ENCODE peak calls at places on chromosomes 3 and 15, in eight cellular contexts. H is M059J, A is SW480, N is mesothelial cell of epicardium, P is Calu3, O is heart right ventricle, T is uterus, C is lower lobe of right lung. F is an unnamed sample.

GRCh38 chr3:24020036-24020691 is 75.1 kb downstream of the NR1D2 start:
- DNase-seq in N (no peak), P (no peak), O (no peak), T (no peak), A (no peak), C (no peak), H (no peak), F (peak)

GRCh38 chr3:14451844-14452533 is 49.6 kb downstream of the SLC6A6 start:
- DNase-seq in N (no peak), T (peak), P (no peak), O (peak), C (no peak), A (no peak), H (peak), F (peak)

GRCh38 chr3:40843851-40844548 is 319.2 kb downstream of the ZNF621 start:
- DNase-seq in P (peak), H (peak), O (no peak), N (peak), C (no peak), T (no peak), A (no peak), F (no peak)

GRCh38 chr3:127263586-127264231 is 24.1 kb downstream of the PRR20G start:
- DNase-seq in A (no peak), P (no peak), T (no peak), O (no peak), C (no peak), H (peak), N (no peak), F (no peak)

GRCh38 chr3:8773941-8774542 is 4.6 kb upstream of the OXTR start:
- DNase-seq in O (no peak), P (no peak), T (no peak), H (no peak), C (no peak), A (no peak), N (no peak), F (no peak)

GRCh38 chr3:187623285-187623814 is 46.8 kb downstream of the SST start:
- DNase-seq in H (no peak), T (no peak), P (no peak), O (no peak), C (no peak), A (no peak), N (no peak), F (no peak)

GRCh38 chr15:70039917-70040316 is 57.8 kb downstream of the TLE3 start:
- DNase-seq in C (no peak), P (no peak), H (no peak), A (no peak), O (no peak), N (no peak), T (no peak), F (no peak)

GRCh38 chr3:138608322-138609214 is at the start of gene FAIM:
- DNase-seq in N (peak), P (peak), C (peak), T (peak), H (peak), O (peak), A (peak), F (peak)

GRCh38 chr15:25247418-25248030 is 191.3 kb downstream of the UBE3A start:
- DNase-seq in T (no peak), O (no peak), P (no peak), A (no peak), N (no peak), H (no peak), C (peak), F (no peak)

GRCh38 chr3:122918576-122919290 is 108.8 kb downstream of the SEMA5B start:
- DNase-seq in A (no peak), T (no peak), P (no peak), O (no peak), C (no peak), N (no peak), H (peak), F (no peak)

GRCh38 chr15:68817304-68818087 is 3.2 kb downstream of the ANP32A start:
- DNase-seq in T (peak), O (peak), C (peak), H (peak), N (peak), A (peak), P (peak), F (peak)

GRCh38 chr3:134879991-134880390 is 84.9 kb downstream of the EPHB1 start:
- DNase-seq in O (no peak), C (no peak), H (no peak), P (no peak), N (no peak), A (no peak), T (no peak), F (no peak)

GRCh38 chr3:94162700-94163099 is 99.8 kb downstream of the NSUN3 start:
- DNase-seq in H (peak), N (no peak), T (no peak), C (no peak), O (no peak), A (peak), P (peak), F (no peak)

GRCh38 chr3:29565236-29565635 is 284.4 kb downstream of the RBMS3 start:
- DNase-seq in T (no peak), H (no peak), O (no peak), P (no peak), C (no peak), N (no peak), A (no peak), F (no peak)

GRCh38 chr3:56799251-56799882 is 2.4 kb downstream of the ARHGEF3 start:
- DNase-seq in N (no peak), A (peak), H (peak), O (no peak), T (no peak), P (no peak), C (no peak), F (no peak)

GRCh38 chr3:16633948-16634347 is 28.7 kb upstream of the DAZL start:
- DNase-seq in O (no peak), C (no peak), H (no peak), P (no peak), A (no peak), T (no peak), N (no peak), F (no peak)

GRCh38 chr3:70176224-70176623 is 136.2 kb downstream of the MDFIC2 start:
- DNase-seq in C (no peak), T (no peak), H (no peak), P (no peak), N (no peak), O (no peak), A (no peak), F (no peak)

GRCh38 chr3:46934067-46934466 is 42.5 kb downstream of the CCDC12 start:
- DNase-seq in N (no peak), P (no peak), O (no peak), A (no peak), C (peak), T (no peak), H (no peak), F (no peak)

GRCh38 chr3:26647078-26647477 is 24.5 kb downstream of the LRRC3B start:
- DNase-seq in A (no peak), N (no peak), H (no peak), P (no peak), C (no peak), O (no peak), T (no peak), F (no peak)

GRCh38 chr15:40594429-40594836 is 384 bp downstream of the KNL1 start:
- DNase-seq in P (peak), H (peak), A (peak), C (peak), O (peak), T (no peak), N (no peak), F (peak)

GRCh38 chr3:17054301-17054700 is 169.5 kb downstream of the PLCL2 start:
- DNase-seq in P (no peak), C (no peak), A (no peak), T (no peak), H (no peak), N (no peak), O (no peak), F (no peak)

GRCh38 chr3:122513386-122514122 is 1.2 kb downstream of the KPNA1 start:
- DNase-seq in O (no peak), N (no peak), P (no peak), T (no peak), C (no peak), H (no peak), A (no peak), F (no peak)

GRCh38 chr3:156865732-156866131 is 39.6 kb downstream of the LEKR1 start:
- DNase-seq in N (no peak), P (no peak), O (no peak), A (peak), C (no peak), H (peak), T (no peak), F (no peak)

GRCh38 chr3:127013196-127013595 is 30.3 kb downstream of the PLXNA1 start:
- DNase-seq in O (no peak), N (no peak), P (no peak), A (no peak), T (no peak), H (no peak), C (no peak), F (no peak)

GRCh38 chr15:20659265-20659664 is 117.7 kb upstream of the GOLGA6L6 start:
- DNase-seq in C (no peak), P (no peak), A (no peak), N (no peak), T (no peak), O (no peak), H (no peak), F (no peak)

GRCh38 chr15:68502398-68502901 is 70.5 kb upstream of the ITGA11 start:
- DNase-seq in H (no peak), T (peak), A (no peak), N (peak), P (no peak), O (no peak), C (no peak), F (no peak)

GRCh38 chr15:68560501-68561113 is 18.2 kb upstream of the CORO2B start:
- DNase-seq in A (no peak), P (no peak), N (peak), H (no peak), C (no peak), T (no peak), O (no peak), F (no peak)

GRCh38 chr15:78125267-78125666 is 6.0 kb downstream of the CIB2 start:
- DNase-seq in H (no peak), A (no peak), C (no peak), T (no peak), N (no peak), O (no peak), P (no peak), F (no peak)